ENCODE peak calls at places on chromosomes 16 and 17, in four cellular contexts. T is HepG2, H is K562, E is H1. K is an unnamed sample.

GRCh38 chr17:51461578-51462004 is 201.2 kb downstream of the UTP18 start:
- DNase-seq in T (peak), H (peak), E (peak), K (peak)

GRCh38 chr16:89041571-89042481 is 51.8 kb upstream of the ACSF3 start:
- DNase-seq in T (no peak), H (no peak), E (no peak), K (no peak)

GRCh38 chr17:40356906-40357861 is 7.4 kb downstream of the GJD3 start:
- DNase-seq in T (no peak), H (no peak), E (no peak), K (no peak)

GRCh38 chr17:64230551-64231408 is 32.3 kb downstream of the TEX2 start:
- DNase-seq in T (no peak), H (no peak), E (no peak), K (no peak)

GRCh38 chr17:67247416-67247900 is 2.5 kb upstream of the HELZ start:
- DNase-seq in T (no peak), H (no peak), E (no peak), K (no peak)

GRCh38 chr17:73255671-73256181 is 6.0 kb downstream of the CPSF4L start:
- DNase-seq in T (no peak), H (peak), E (peak), K (peak)

GRCh38 chr16:80174416-80174815 is 366.4 kb upstream of the DYNLRB2 start:
- DNase-seq in T (peak), H (no peak), E (no peak), K (no peak)

GRCh38 chr17:9308069-9308468 is 267.6 kb downstream of the STX8 start:
- DNase-seq in T (no peak), H (no peak), E (no peak), K (no peak)

GRCh38 chr17:81380682-81381518 is 14.4 kb upstream of the BAHCC1 start:
- DNase-seq in T (no peak), H (no peak), E (no peak), K (no peak)

GRCh38 chr17:79803997-79804855 is 7.3 kb upstream of the CBX8 start:
- DNase-seq in T (no peak), H (no peak), E (no peak), K (no peak)

GRCh38 chr17:58966208-58966607 is 140.5 kb downstream of the TRIM37 start:
- DNase-seq in T (no peak), H (no peak), E (no peak), K (no peak)

GRCh38 chr16:49498241-49499017 is 124.8 kb downstream of the C16orf78 start:
- DNase-seq in T (no peak), H (no peak), E (no peak), K (no peak)

GRCh38 chr17:4551796-4552525 is 3.2 kb downstream of the MYBBP1A start:
- DNase-seq in T (no peak), H (no peak), E (no peak), K (no peak)

DNA sequence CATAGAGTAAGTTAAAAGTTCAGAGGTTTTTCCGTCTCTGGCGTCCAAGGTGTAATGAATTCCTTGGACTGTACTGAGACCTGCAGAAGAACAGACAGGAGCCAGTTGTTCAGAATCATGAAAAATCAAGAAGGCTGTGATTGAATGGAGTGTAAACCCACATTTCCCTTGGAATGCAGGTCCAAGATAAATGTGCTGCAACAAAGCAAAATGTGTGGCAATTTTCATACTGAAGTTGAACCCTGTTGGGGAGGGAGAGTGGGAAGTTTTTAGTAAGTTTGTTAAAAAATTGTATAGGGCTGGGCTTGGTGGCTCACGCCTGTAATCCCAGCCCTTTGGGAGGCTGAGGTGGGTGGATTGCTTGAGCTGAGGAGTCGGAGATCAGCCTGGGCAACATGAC is 21.4 kb downstream of the GGNBP2 start:
- DNase-seq in T (no peak), H (no peak), E (no peak), K (no peak)
- TF ChIP-seq FOSL1 in T (no peak), H (no peak), E (no peak), K (no peak)

DNA sequence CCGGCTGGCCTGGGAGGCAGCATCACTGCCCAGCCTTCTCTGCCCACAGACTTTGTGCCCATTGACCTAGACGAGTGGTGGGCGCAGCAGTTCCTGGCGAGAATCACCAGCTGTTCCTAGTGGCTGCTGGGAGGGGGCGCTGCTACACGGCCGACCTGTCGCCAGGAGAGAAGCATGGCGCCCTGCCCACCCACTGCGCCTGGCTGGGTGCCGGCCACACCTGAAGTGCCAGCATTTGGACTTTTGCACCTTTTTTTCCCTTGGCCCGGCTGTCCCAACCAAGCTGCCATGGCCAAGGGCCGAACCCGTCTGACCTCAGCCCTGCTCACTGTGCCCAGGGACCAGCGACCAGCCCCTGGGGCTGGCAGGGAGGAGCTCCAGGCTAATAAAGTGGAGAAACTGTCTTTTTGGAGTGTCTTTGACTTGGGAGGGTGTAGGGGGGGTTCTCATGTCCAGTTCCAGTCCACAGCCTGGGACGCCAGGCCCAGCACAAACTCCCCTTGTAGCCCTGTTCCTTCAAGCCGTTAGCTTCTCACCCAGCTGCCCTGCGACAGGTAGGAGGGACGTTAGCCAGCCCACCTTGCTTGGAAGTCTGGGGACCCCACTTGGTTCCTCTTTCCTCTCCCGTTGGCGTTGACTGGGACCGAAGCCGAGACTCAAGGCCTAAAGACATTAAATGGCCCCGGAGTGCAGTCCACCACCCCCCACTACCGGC is 937 bp upstream of the WDR90 start:
- DNase-seq in T (peak), H (no peak), E (no peak), K (no peak)
- TF ChIP-seq CTCF in T (peak), H (no peak), E (peak), K (peak)

GRCh38 chr17:18191071-18191667 is 7.5 kb downstream of the ALKBH5 start:
- DNase-seq in T (peak), H (no peak), E (no peak), K (no peak)
- TF ChIP-seq ZNF274 in T (no peak), H (no peak), E (no peak), K (no peak)

GRCh38 chr16:85921026-85921425 is 22.1 kb downstream of the IRF8 start:
- DNase-seq in T (no peak), H (no peak), E (no peak), K (no peak)
- TF ChIP-seq FOSL1 in T (no peak), H (no peak), E (no peak), K (no peak)

GRCh38 chr16:86224629-86225028 is 285.7 kb upstream of the FOXF1 start:
- DNase-seq in T (no peak), H (no peak), E (no peak), K (no peak)

GRCh38 chr16:86222965-86223551 is 287.3 kb upstream of the FOXF1 start:
- DNase-seq in T (no peak), H (no peak), E (no peak), K (no peak)

GRCh38 chr16:86225905-86226371 is 284.4 kb upstream of the FOXF1 start:
- DNase-seq in T (no peak), H (no peak), E (no peak), K (no peak)

GRCh38 chr16:86222541-86222940 is 287.8 kb upstream of the FOXF1 start:
- DNase-seq in T (no peak), H (no peak), E (no peak), K (no peak)

DNA sequence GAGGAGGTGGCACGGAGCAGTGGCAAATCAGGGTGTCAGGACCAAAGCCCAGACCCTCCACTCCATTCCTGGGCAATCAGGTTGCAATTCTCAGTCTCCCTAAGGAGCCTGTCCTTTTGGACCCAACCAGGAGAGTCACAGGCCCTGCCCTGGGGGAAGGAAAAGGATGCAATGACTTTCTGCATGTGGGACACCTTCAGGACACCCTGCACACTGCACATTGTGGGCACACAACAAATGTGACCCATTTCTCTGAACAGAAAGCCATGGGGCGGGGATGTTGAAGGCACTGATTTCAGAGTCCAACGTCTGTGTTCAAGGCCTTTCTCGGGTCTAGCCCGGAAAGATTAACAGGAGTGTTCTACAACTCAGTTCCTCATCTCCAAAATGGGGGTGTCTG is 286.2 kb upstream of the FOXF1 start:
- DNase-seq in T (no peak), H (no peak), E (no peak), K (no peak)
- TF ChIP-seq CTCF in T (no peak), H (no peak), E (no peak), K (peak)

GRCh38 chr17:75773808-75774470 is 8.9 kb upstream of the GALK1 start:
- DNase-seq in T (no peak), H (no peak), E (no peak), K (no peak)

GRCh38 chr17:75773121-75773807 is 8.3 kb upstream of the GALK1 start:
- DNase-seq in T (no peak), H (no peak), E (no peak), K (no peak)

GRCh38 chr17:75774471-75774987 is 9.5 kb upstream of the GALK1 start:
- DNase-seq in T (no peak), H (no peak), E (no peak), K (no peak)

GRCh38 chr17:75769536-75769935 is 4.5 kb upstream of the GALK1 start:
- DNase-seq in T (no peak), H (no peak), E (no peak), K (no peak)

DNA sequence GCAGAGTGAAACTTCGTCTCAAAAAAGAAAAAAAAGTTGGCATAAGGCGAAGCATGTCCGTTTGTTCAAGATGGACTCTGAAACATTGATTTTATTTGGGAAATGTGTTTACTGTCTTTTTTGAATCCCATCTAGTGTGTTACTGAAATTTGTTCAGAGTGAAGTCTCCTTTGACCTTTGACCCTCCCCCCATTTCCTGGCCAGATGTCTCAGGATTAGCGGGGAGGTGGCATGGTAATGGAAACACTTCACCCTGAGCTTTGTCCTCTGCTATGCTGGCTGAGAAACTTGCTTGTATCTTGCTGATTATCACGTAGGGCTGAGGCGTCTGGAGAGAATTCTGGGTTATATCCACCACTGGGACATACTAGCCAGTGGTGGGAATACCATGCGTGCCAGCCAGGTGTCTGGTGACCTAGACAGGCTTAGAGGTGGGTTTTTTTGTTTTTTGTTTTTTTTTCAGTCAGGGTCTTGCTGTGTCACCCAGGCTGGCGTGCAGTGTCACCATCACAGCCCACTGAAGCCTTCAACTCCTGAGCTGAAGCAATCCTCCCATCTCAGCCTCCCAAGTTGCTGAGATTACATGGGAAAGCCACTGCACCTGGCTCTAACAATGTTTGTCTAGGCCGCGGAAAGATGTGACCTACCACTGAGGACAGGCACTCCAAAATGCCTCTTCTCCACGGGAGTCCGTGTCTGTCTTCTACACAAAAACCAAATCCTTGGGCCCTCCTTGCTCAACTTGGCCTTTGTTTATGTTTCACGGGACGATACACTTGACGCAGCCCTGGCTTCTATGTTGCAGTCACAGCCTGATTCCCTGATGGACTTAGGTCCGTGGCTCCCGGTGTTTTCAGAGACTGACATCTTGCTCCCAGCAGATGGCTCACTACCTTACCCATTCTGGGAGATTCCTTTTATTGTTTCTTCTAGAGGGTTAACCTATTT is 6.6 kb upstream of the GALK1 start:
- DNase-seq in T (peak), H (no peak), E (no peak), K (no peak)
- TF ChIP-seq ZNF274 in T (peak), H (no peak), E (no peak), K (no peak)

GRCh38 chr16:2483160-2483559 is 8.2 kb downstream of the TBC1D24 start:
- DNase-seq in T (no peak), H (no peak), E (no peak), K (no peak)
- TF ChIP-seq FOSL1 in T (no peak), H (no peak), E (no peak), K (no peak)

K was measured in HCT116.